ENCODE peak calls at places on chromosomes 12 and 14, in eight cellular contexts. One of them, this sample, is unnamed.

GRCh38 chr12:104536841-104537240 is 80.1 kb downstream of the CHST11 start:
- DNase-seq in memory B cell: no peak
- DNase-seq in body of pancreas: no peak
- DNase-seq in AG04449: no peak
- DNase-seq in lower lobe of right lung: no peak
- DNase-seq in C1 segment of cervical spinal cord: no peak
- DNase-seq in NCI-H1092: no peak
- DNase-seq in MV-4-11: no peak
- DNase-seq in this sample: no peak

GRCh38 chr12:40286583-40286982 is 61.8 kb downstream of the LRRK2 start:
- DNase-seq in MV-4-11: no peak
- DNase-seq in memory B cell: no peak
- DNase-seq in C1 segment of cervical spinal cord: no peak
- DNase-seq in NCI-H1092: no peak
- DNase-seq in AG04449: no peak
- DNase-seq in lower lobe of right lung: no peak
- DNase-seq in body of pancreas: no peak
- DNase-seq in this sample: no peak

GRCh38 chr12:41011939-41012338 is 176.2 kb upstream of the PDZRN4 start:
- DNase-seq in NCI-H1092: no peak
- DNase-seq in MV-4-11: no peak
- DNase-seq in memory B cell: no peak
- DNase-seq in C1 segment of cervical spinal cord: no peak
- DNase-seq in AG04449: no peak
- DNase-seq in lower lobe of right lung: no peak
- DNase-seq in body of pancreas: no peak
- DNase-seq in this sample: no peak

GRCh38 chr14:103279129-103280025 is 54.7 kb upstream of the EIF5 start:
- DNase-seq in lower lobe of right lung: no peak
- DNase-seq in C1 segment of cervical spinal cord: no peak
- DNase-seq in body of pancreas: peak
- DNase-seq in MV-4-11: no peak
- DNase-seq in memory B cell: no peak
- DNase-seq in AG04449: no peak
- DNase-seq in NCI-H1092: no peak
- DNase-seq in this sample: no peak

GRCh38 chr12:92551853-92552397 is 150.9 kb upstream of the PLEKHG7 start:
- DNase-seq in AG04449: no peak
- DNase-seq in MV-4-11: no peak
- DNase-seq in lower lobe of right lung: no peak
- DNase-seq in body of pancreas: no peak
- DNase-seq in memory B cell: no peak
- DNase-seq in NCI-H1092: no peak
- DNase-seq in C1 segment of cervical spinal cord: no peak
- DNase-seq in this sample: no peak

GRCh38 chr12:6529291-6529737 is 5.0 kb upstream of the GAPDH start:
- DNase-seq in NCI-H1092: no peak
- DNase-seq in body of pancreas: no peak
- DNase-seq in MV-4-11: no peak
- DNase-seq in memory B cell: no peak
- DNase-seq in AG04449: no peak
- DNase-seq in C1 segment of cervical spinal cord: no peak
- DNase-seq in lower lobe of right lung: no peak
- DNase-seq in this sample: no peak

GRCh38 chr12:119071176-119071575 is 89.8 kb downstream of the SRRM4 start:
- DNase-seq in MV-4-11: no peak
- DNase-seq in lower lobe of right lung: no peak
- DNase-seq in memory B cell: no peak
- DNase-seq in body of pancreas: no peak
- DNase-seq in NCI-H1092: no peak
- DNase-seq in AG04449: no peak
- DNase-seq in C1 segment of cervical spinal cord: no peak
- DNase-seq in this sample: no peak

GRCh38 chr14:33315721-33316120 is 377.0 kb downstream of the NPAS3 start:
- DNase-seq in memory B cell: no peak
- DNase-seq in NCI-H1092: no peak
- DNase-seq in MV-4-11: no peak
- DNase-seq in lower lobe of right lung: no peak
- DNase-seq in AG04449: no peak
- DNase-seq in body of pancreas: no peak
- DNase-seq in C1 segment of cervical spinal cord: no peak
- DNase-seq in this sample: no peak

GRCh38 chr14:74954232-74954946 is 1.0 kb downstream of the PGF start:
- DNase-seq in body of pancreas: peak
- DNase-seq in C1 segment of cervical spinal cord: no peak
- DNase-seq in lower lobe of right lung: no peak
- DNase-seq in AG04449: no peak
- DNase-seq in NCI-H1092: peak
- DNase-seq in memory B cell: no peak
- DNase-seq in MV-4-11: no peak
- DNase-seq in this sample: peak